ENCODE peak calls at places on chromosomes 4 and X, in eight cellular contexts. O is sigmoid colon, P is upper lobe of left lung, R is foreskin fibroblast, H is astrocyte, Z is lower lobe of right lung, M is heart left ventricle, X is fibroblast of lung. B is an unnamed sample.

GRCh38 chrX:39678914-39679313 is 418.8 kb downstream of the BCOR start:
- DNase-seq in O (no peak), P (no peak), R (no peak), H (no peak), Z (no peak), M (no peak), X (no peak), B (no peak)

GRCh38 chr4:95255396-95256107 is 293.2 kb downstream of the UNC5C start:
- DNase-seq in O (no peak), P (no peak), R (no peak), H (peak; percentile 60), Z (no peak), M (peak; percentile 36), X (peak; percentile 62), B (no peak)

GRCh38 chrX:22060451-22060940 is 28.4 kb downstream of the PHEX start:
- DNase-seq in O (no peak), P (no peak), R (no peak), H (peak; percentile 33), Z (no peak), M (no peak), X (peak; percentile 53), B (no peak)

GRCh38 chrX:38006283-38006682 is at the start of gene SYTL5:
- DNase-seq in O (no peak), P (no peak), R (no peak), H (peak; percentile 0), Z (no peak), M (no peak), X (no peak), B (no peak)

GRCh38 chrX:38452603-38453002 is 100.2 kb downstream of the OTC start:
- DNase-seq in O (no peak), P (no peak), R (no peak), H (no peak), Z (no peak), M (no peak), X (no peak), B (no peak)

GRCh38 chr4:118154643-118155042 is 120.4 kb downstream of the NDST3 start:
- DNase-seq in O (no peak), P (no peak), R (peak; percentile 25), H (peak; percentile 69), Z (no peak), M (no peak), X (peak; percentile 36), B (peak; percentile 75)

GRCh38 chr4:156321203-156321602 is 367.5 kb upstream of the CTSO start:
- DNase-seq in O (no peak), P (no peak), R (peak; percentile 95), H (peak; percentile 98), Z (no peak), M (no peak), X (peak; percentile 49), B (no peak)

GRCh38 chr4:8278421-8279287 is 9.1 kb downstream of the HTRA3 start:
- DNase-seq in O (peak; percentile 85), P (peak; percentile 65), R (peak; percentile 86), H (peak; percentile 73), Z (no peak), M (no peak), X (peak; percentile 93), B (no peak)

GRCh38 chr4:173530326-173531062 is 465 bp upstream of the HAND2 start:
- DNase-seq in O (peak; percentile 70), P (peak; percentile 42), R (no peak), H (no peak), Z (no peak), M (no peak), X (no peak), B (no peak)

GRCh38 chr4:83112678-83113428 is 1.7 kb downstream of the PLAC8 start:
- DNase-seq in O (no peak), P (no peak), R (no peak), H (peak; percentile 72), Z (no peak), M (no peak), X (no peak), B (no peak)

GRCh38 chrX:17161991-17162390 is 213.0 kb upstream of the NHS start:
- DNase-seq in O (no peak), P (no peak), R (no peak), H (no peak), Z (no peak), M (no peak), X (no peak), B (no peak)

GRCh38 chrX:124217289-124218251 is 114.9 kb upstream of the TEX13D start:
- DNase-seq in O (no peak), P (no peak), R (peak; percentile 32), H (peak; percentile 61), Z (no peak), M (peak; percentile 14), X (no peak), B (peak; percentile 22)

GRCh38 chr4:66574145-66574978 is 904.1 kb upstream of the EPHA5 start:
- DNase-seq in O (no peak), P (no peak), R (peak; percentile 18), H (peak; percentile 95), Z (no peak), M (no peak), X (peak; percentile 53), B (no peak)

GRCh38 chr4:139018971-139019758 is 3.6 kb downstream of the NOCT start:
- DNase-seq in O (no peak), P (no peak), R (peak; percentile 85), H (peak; percentile 67), Z (no peak), M (no peak), X (peak; percentile 76), B (peak; percentile 90)

GRCh38 chr4:139017861-139018260 is 2.3 kb downstream of the NOCT start:
- DNase-seq in O (no peak), P (no peak), R (no peak), H (no peak), Z (no peak), M (no peak), X (peak; percentile 30), B (no peak)

GRCh38 chr4:139020384-139020783 is 4.8 kb downstream of the NOCT start:
- DNase-seq in O (no peak), P (no peak), R (no peak), H (no peak), Z (no peak), M (no peak), X (no peak), B (no peak)

GRCh38 chr4:139015948-139016451 is 419 bp downstream of the NOCT start:
- DNase-seq in O (no peak), P (peak; percentile 92), R (no peak), H (no peak), Z (peak; percentile 70), M (peak; percentile 36), X (peak; percentile 42), B (no peak)

DNA sequence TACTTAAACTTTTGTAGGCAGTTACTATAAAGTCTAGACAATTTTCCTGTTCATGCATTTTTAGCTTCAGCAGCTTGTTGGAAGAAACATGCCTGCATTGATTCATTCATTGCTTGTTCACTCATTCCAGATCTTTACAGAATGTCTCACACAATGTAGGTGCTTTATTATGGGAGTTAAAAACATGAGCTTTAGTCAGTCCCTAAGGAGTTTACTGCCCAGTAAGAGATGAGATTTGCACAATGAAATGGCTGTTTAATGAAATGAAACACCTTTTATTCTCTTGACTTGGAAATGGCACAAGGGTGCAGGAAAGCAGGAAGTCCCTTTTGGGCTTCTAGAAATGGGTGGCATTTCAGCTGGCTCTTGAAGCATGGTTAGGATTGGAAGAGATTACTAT is 2.9 kb downstream of the NOCT start:
- DNase-seq in O (no peak), P (no peak), R (no peak), H (no peak), Z (no peak), M (no peak), X (no peak), B (no peak)
- H3K4me3 ChIP-seq in O (no peak overlapping the region), P (no peak overlapping the region), R (peak overlapping the region; percentile 1), H (peak overlapping the region; percentile 50), Z (no peak overlapping the region), M (no peak overlapping the region), X (peak overlapping the region; percentile 10), B (peak overlapping the region; percentile 89)

GRCh38 chr4:76898385-76898692 is 395 bp upstream of the SOWAHB start:
- DNase-seq in O (no peak), P (no peak), R (no peak), H (no peak), Z (no peak), M (no peak), X (no peak), B (no peak)
- H3K4me3 ChIP-seq in O (peak overlapping the region; percentile 39), P (peak overlapping the region; percentile 56), R (no peak overlapping the region), H (peak overlapping the region; percentile 49), Z (peak overlapping the region; percentile 63), M (peak overlapping the region; percentile 52), X (no peak overlapping the region), B (no peak overlapping the region)

GRCh38 chrX:11449613-11450012 is 156.4 kb downstream of the AMELX start:
- DNase-seq in O (no peak), P (no peak), R (no peak), H (no peak), Z (no peak), M (no peak), X (no peak), B (no peak)

GRCh38 chrX:11446331-11446730 is 153.1 kb downstream of the AMELX start:
- DNase-seq in O (no peak), P (no peak), R (peak; percentile 33), H (peak; percentile 78), Z (no peak), M (no peak), X (peak; percentile 52), B (no peak)

GRCh38 chrX:11446951-11447350 is 153.7 kb downstream of the AMELX start:
- DNase-seq in O (no peak), P (no peak), R (no peak), H (peak; percentile 49), Z (no peak), M (no peak), X (no peak), B (no peak)

GRCh38 chrX:11445540-11445939 is 152.3 kb downstream of the AMELX start:
- DNase-seq in O (no peak), P (no peak), R (no peak), H (no peak), Z (no peak), M (no peak), X (no peak), B (no peak)

GRCh38 chrX:11447418-11447817 is 154.2 kb downstream of the AMELX start:
- DNase-seq in O (no peak), P (no peak), R (no peak), H (peak; percentile 59), Z (no peak), M (no peak), X (peak; percentile 33), B (no peak)
- H3K4me3 ChIP-seq in O (no peak overlapping the region), P (no peak overlapping the region), R (no peak overlapping the region), H (no peak overlapping the region), Z (no peak overlapping the region), M (no peak overlapping the region), X (no peak overlapping the region), B (no peak overlapping the region)

DNA sequence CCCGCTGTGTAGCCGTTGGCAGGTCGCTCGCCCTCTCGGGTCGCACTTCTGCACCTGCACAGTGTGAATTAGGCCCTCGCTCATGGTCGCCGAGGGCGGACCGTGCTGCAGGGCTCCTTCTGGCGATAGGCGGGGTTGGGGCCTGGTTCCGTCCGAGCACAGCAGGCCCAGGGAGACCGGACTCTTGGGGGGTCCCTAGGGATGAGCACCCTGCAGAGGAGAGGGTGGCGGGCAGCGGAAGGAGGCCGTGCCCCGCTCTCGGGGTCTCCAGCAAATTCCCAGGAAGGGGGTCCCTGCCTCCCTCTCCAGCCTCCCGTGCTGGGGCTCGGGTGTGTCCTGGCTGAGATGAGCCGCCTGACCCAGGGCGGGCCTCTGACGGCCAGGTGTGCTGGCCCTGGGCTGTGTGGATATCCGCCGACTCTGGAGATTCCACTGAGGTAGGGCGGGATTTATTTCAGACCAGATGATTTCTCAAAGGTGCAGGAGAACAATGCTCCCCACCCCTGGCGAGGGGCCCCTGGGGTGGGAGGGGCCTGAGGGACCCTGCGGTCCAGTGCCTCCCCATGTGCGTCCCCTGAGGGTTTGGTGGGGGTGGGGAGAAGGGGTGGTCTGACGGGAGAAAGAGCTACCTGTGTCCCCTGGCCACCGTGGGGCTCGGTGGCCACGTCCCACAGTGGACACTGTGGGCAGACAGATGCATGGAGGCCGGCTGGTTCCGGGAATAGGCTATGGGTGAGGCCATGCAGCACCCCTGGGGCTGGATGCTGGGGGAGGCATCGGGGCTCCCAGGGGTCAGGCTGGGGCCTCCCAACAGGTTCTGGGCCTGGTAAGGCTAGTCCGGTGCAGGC is 867 bp upstream of the FAM53A start:
- DNase-seq in O (no peak), P (peak; percentile 79), R (no peak), H (no peak), Z (peak; percentile 49), M (no peak), X (no peak), B (no peak)
- H3K4me3 ChIP-seq in O (peak overlapping the region; percentile 63), P (peak overlapping the region; percentile 82), R (peak overlapping the region; percentile 60), H (peak overlapping the region; percentile 42), Z (peak overlapping the region; percentile 57), M (peak overlapping the region; percentile 61), X (no peak overlapping the region), B (peak overlapping the region; percentile 3)